ENCODE peak calls at places on chromosomes 2 and 18, in four cellular contexts. One of them, this sample, is unnamed.

GRCh38 chr2:46439582-46439981 is 39.8 kb upstream of the TMEM247 start:
- DNase-seq in stimulated activated CD4-positive, alpha-beta T cell treated with anti-CD3 and anti-CD28 coated beads, Interleukin-4, amount 100 ng/mL, for 48 hours: no peak
- DNase-seq in posterior cingulate gyrus: no peak
- DNase-seq in KG1: no peak
- DNase-seq in this sample: no peak

GRCh38 chr2:30136729-30137444 is 9.9 kb upstream of the YPEL5 start:
- DNase-seq in stimulated activated CD4-positive, alpha-beta T cell treated with anti-CD3 and anti-CD28 coated beads, Interleukin-4, amount 100 ng/mL, for 48 hours: no peak
- DNase-seq in posterior cingulate gyrus: no peak
- DNase-seq in KG1: no peak
- DNase-seq in this sample: no peak

GRCh38 chr2:129361688-129362087 is 617.8 kb upstream of the RAB6C start:
- DNase-seq in stimulated activated CD4-positive, alpha-beta T cell treated with anti-CD3 and anti-CD28 coated beads, Interleukin-4, amount 100 ng/mL, for 48 hours: no peak
- DNase-seq in posterior cingulate gyrus: no peak
- DNase-seq in KG1: no peak
- DNase-seq in this sample: no peak

GRCh38 chr2:101521497-101521896 is 46.6 kb upstream of the RFX8 start:
- DNase-seq in stimulated activated CD4-positive, alpha-beta T cell treated with anti-CD3 and anti-CD28 coated beads, Interleukin-4, amount 100 ng/mL, for 48 hours: no peak
- DNase-seq in posterior cingulate gyrus: no peak
- DNase-seq in KG1: no peak
- DNase-seq in this sample: peak; percentile 22

GRCh38 chr18:39772155-39772919 is 2182.7 kb upstream of the PIK3C3 start:
- DNase-seq in stimulated activated CD4-positive, alpha-beta T cell treated with anti-CD3 and anti-CD28 coated beads, Interleukin-4, amount 100 ng/mL, for 48 hours: no peak
- DNase-seq in posterior cingulate gyrus: no peak
- DNase-seq in KG1: no peak
- DNase-seq in this sample: no peak

GRCh38 chr2:164314148-164314547 is 307.1 kb downstream of the GRB14 start:
- DNase-seq in stimulated activated CD4-positive, alpha-beta T cell treated with anti-CD3 and anti-CD28 coated beads, Interleukin-4, amount 100 ng/mL, for 48 hours: no peak
- DNase-seq in posterior cingulate gyrus: no peak
- DNase-seq in KG1: no peak
- DNase-seq in this sample: no peak

GRCh38 chr2:216002693-216003092 is 10.7 kb downstream of the MREG start:
- DNase-seq in stimulated activated CD4-positive, alpha-beta T cell treated with anti-CD3 and anti-CD28 coated beads, Interleukin-4, amount 100 ng/mL, for 48 hours: no peak
- DNase-seq in posterior cingulate gyrus: no peak
- DNase-seq in KG1: no peak
- DNase-seq in this sample: no peak

GRCh38 chr18:41025666-41026065 is 929.4 kb upstream of the PIK3C3 start:
- DNase-seq in stimulated activated CD4-positive, alpha-beta T cell treated with anti-CD3 and anti-CD28 coated beads, Interleukin-4, amount 100 ng/mL, for 48 hours: no peak
- DNase-seq in posterior cingulate gyrus: no peak
- DNase-seq in KG1: no peak
- DNase-seq in this sample: no peak

GRCh38 chr2:190887089-190887488 is 6.5 kb downstream of the GLS start:
- DNase-seq in stimulated activated CD4-positive, alpha-beta T cell treated with anti-CD3 and anti-CD28 coated beads, Interleukin-4, amount 100 ng/mL, for 48 hours: no peak
- DNase-seq in posterior cingulate gyrus: no peak
- DNase-seq in KG1: no peak
- DNase-seq in this sample: no peak

GRCh38 chr2:191867507-191867847 is 20.6 kb upstream of the CAVIN2 start:
- DNase-seq in stimulated activated CD4-positive, alpha-beta T cell treated with anti-CD3 and anti-CD28 coated beads, Interleukin-4, amount 100 ng/mL, for 48 hours: no peak
- DNase-seq in posterior cingulate gyrus: no peak
- DNase-seq in KG1: no peak
- DNase-seq in this sample: no peak

GRCh38 chr2:172712251-172712650 is 23.4 kb upstream of the RAPGEF4 start:
- DNase-seq in stimulated activated CD4-positive, alpha-beta T cell treated with anti-CD3 and anti-CD28 coated beads, Interleukin-4, amount 100 ng/mL, for 48 hours: no peak
- DNase-seq in posterior cingulate gyrus: no peak
- DNase-seq in KG1: no peak
- DNase-seq in this sample: no peak

GRCh38 chr2:173448938-173449471 is 94.3 kb downstream of the CDCA7 start:
- DNase-seq in stimulated activated CD4-positive, alpha-beta T cell treated with anti-CD3 and anti-CD28 coated beads, Interleukin-4, amount 100 ng/mL, for 48 hours: peak; percentile 47
- DNase-seq in posterior cingulate gyrus: no peak
- DNase-seq in KG1: peak; percentile 4
- DNase-seq in this sample: peak; percentile 61

GRCh38 chr2:128322651-128323491 is 4.2 kb upstream of the HS6ST1 start:
- DNase-seq in stimulated activated CD4-positive, alpha-beta T cell treated with anti-CD3 and anti-CD28 coated beads, Interleukin-4, amount 100 ng/mL, for 48 hours: no peak
- DNase-seq in posterior cingulate gyrus: no peak
- DNase-seq in KG1: no peak
- DNase-seq in this sample: peak; percentile 3

GRCh38 chr18:46028536-46028891 is 43.5 kb downstream of the PSTPIP2 start:
- DNase-seq in stimulated activated CD4-positive, alpha-beta T cell treated with anti-CD3 and anti-CD28 coated beads, Interleukin-4, amount 100 ng/mL, for 48 hours: no peak
- DNase-seq in posterior cingulate gyrus: no peak
- DNase-seq in KG1: no peak
- DNase-seq in this sample: no peak

GRCh38 chr2:44668336-44668735 is 273.2 kb upstream of the SIX3 start:
- DNase-seq in stimulated activated CD4-positive, alpha-beta T cell treated with anti-CD3 and anti-CD28 coated beads, Interleukin-4, amount 100 ng/mL, for 48 hours: no peak
- DNase-seq in posterior cingulate gyrus: no peak
- DNase-seq in KG1: no peak
- DNase-seq in this sample: no peak

GRCh38 chr2:36912692-36913091 is 53.6 kb downstream of the STRN start:
- DNase-seq in stimulated activated CD4-positive, alpha-beta T cell treated with anti-CD3 and anti-CD28 coated beads, Interleukin-4, amount 100 ng/mL, for 48 hours: no peak
- DNase-seq in posterior cingulate gyrus: no peak
- DNase-seq in KG1: no peak
- DNase-seq in this sample: no peak

GRCh38 chr2:3476386-3477033 is 42.8 kb downstream of the ADI1 start:
- DNase-seq in stimulated activated CD4-positive, alpha-beta T cell treated with anti-CD3 and anti-CD28 coated beads, Interleukin-4, amount 100 ng/mL, for 48 hours: no peak
- DNase-seq in posterior cingulate gyrus: peak; percentile 45
- DNase-seq in KG1: no peak
- DNase-seq in this sample: no peak

GRCh38 chr2:170713280-170714155 is 1.6 kb upstream of the SP5 start:
- DNase-seq in stimulated activated CD4-positive, alpha-beta T cell treated with anti-CD3 and anti-CD28 coated beads, Interleukin-4, amount 100 ng/mL, for 48 hours: no peak
- DNase-seq in posterior cingulate gyrus: no peak
- DNase-seq in KG1: no peak
- DNase-seq in this sample: no peak

GRCh38 chr2:240237609-240238151 is 97.2 kb upstream of the OTOS start:
- DNase-seq in stimulated activated CD4-positive, alpha-beta T cell treated with anti-CD3 and anti-CD28 coated beads, Interleukin-4, amount 100 ng/mL, for 48 hours: no peak
- DNase-seq in posterior cingulate gyrus: no peak
- DNase-seq in KG1: no peak
- DNase-seq in this sample: no peak

GRCh38 chr2:215554689-215555088 is 118.8 kb upstream of the FN1 start:
- DNase-seq in stimulated activated CD4-positive, alpha-beta T cell treated with anti-CD3 and anti-CD28 coated beads, Interleukin-4, amount 100 ng/mL, for 48 hours: no peak
- DNase-seq in posterior cingulate gyrus: no peak
- DNase-seq in KG1: no peak
- DNase-seq in this sample: no peak

GRCh38 chr2:96156926-96157648 is 11.8 kb upstream of the DUSP2 start:
- DNase-seq in stimulated activated CD4-positive, alpha-beta T cell treated with anti-CD3 and anti-CD28 coated beads, Interleukin-4, amount 100 ng/mL, for 48 hours: no peak
- DNase-seq in posterior cingulate gyrus: no peak
- DNase-seq in KG1: no peak
- DNase-seq in this sample: no peak

GRCh38 chr2:85194780-85195480 is 61.7 kb downstream of the TCF7L1 start:
- DNase-seq in stimulated activated CD4-positive, alpha-beta T cell treated with anti-CD3 and anti-CD28 coated beads, Interleukin-4, amount 100 ng/mL, for 48 hours: no peak
- DNase-seq in posterior cingulate gyrus: no peak
- DNase-seq in KG1: no peak
- DNase-seq in this sample: no peak

GRCh38 chr2:197889041-197889440 is 84.6 kb downstream of the PLCL1 start:
- DNase-seq in stimulated activated CD4-positive, alpha-beta T cell treated with anti-CD3 and anti-CD28 coated beads, Interleukin-4, amount 100 ng/mL, for 48 hours: no peak
- DNase-seq in posterior cingulate gyrus: no peak
- DNase-seq in KG1: peak; percentile 27
- DNase-seq in this sample: no peak

GRCh38 chr2:95316466-95317122 is 19.4 kb downstream of the KCNIP3 start:
- DNase-seq in stimulated activated CD4-positive, alpha-beta T cell treated with anti-CD3 and anti-CD28 coated beads, Interleukin-4, amount 100 ng/mL, for 48 hours: no peak
- DNase-seq in posterior cingulate gyrus: no peak
- DNase-seq in KG1: no peak
- DNase-seq in this sample: no peak

GRCh38 chr2:141906673-141907072 is 224.1 kb downstream of the LRP1B start:
- DNase-seq in stimulated activated CD4-positive, alpha-beta T cell treated with anti-CD3 and anti-CD28 coated beads, Interleukin-4, amount 100 ng/mL, for 48 hours: no peak
- DNase-seq in posterior cingulate gyrus: no peak
- DNase-seq in KG1: no peak
- DNase-seq in this sample: no peak

GRCh38 chr18:32877371-32877770 is 104.5 kb upstream of the KLHL14 start:
- DNase-seq in stimulated activated CD4-positive, alpha-beta T cell treated with anti-CD3 and anti-CD28 coated beads, Interleukin-4, amount 100 ng/mL, for 48 hours: no peak
- DNase-seq in posterior cingulate gyrus: no peak
- DNase-seq in KG1: no peak
- DNase-seq in this sample: no peak

GRCh38 chr2:170715062-170715931 is at the start of gene SP5:
- DNase-seq in stimulated activated CD4-positive, alpha-beta T cell treated with anti-CD3 and anti-CD28 coated beads, Interleukin-4, amount 100 ng/mL, for 48 hours: no peak
- DNase-seq in posterior cingulate gyrus: no peak
- DNase-seq in KG1: no peak
- DNase-seq in this sample: peak; percentile 72

GRCh38 chr2:161992526-161992925 is 81.5 kb downstream of the DPP4 start:
- DNase-seq in stimulated activated CD4-positive, alpha-beta T cell treated with anti-CD3 and anti-CD28 coated beads, Interleukin-4, amount 100 ng/mL, for 48 hours: peak; percentile 24
- DNase-seq in posterior cingulate gyrus: no peak
- DNase-seq in KG1: peak; percentile 48
- DNase-seq in this sample: peak; percentile 29

GRCh38 chr2:191637182-191638078 is 40.5 kb upstream of the NABP1 start:
- DNase-seq in stimulated activated CD4-positive, alpha-beta T cell treated with anti-CD3 and anti-CD28 coated beads, Interleukin-4, amount 100 ng/mL, for 48 hours: no peak
- DNase-seq in posterior cingulate gyrus: no peak
- DNase-seq in KG1: no peak
- DNase-seq in this sample: no peak

GRCh38 chr2:48519608-48520007 is 10.3 kb upstream of the STON1 start:
- DNase-seq in stimulated activated CD4-positive, alpha-beta T cell treated with anti-CD3 and anti-CD28 coated beads, Interleukin-4, amount 100 ng/mL, for 48 hours: no peak
- DNase-seq in posterior cingulate gyrus: no peak
- DNase-seq in KG1: no peak
- DNase-seq in this sample: no peak

GRCh38 chr18:31610841-31611240 is 19.2 kb downstream of the TTR start:
- DNase-seq in stimulated activated CD4-positive, alpha-beta T cell treated with anti-CD3 and anti-CD28 coated beads, Interleukin-4, amount 100 ng/mL, for 48 hours: no peak
- DNase-seq in posterior cingulate gyrus: no peak
- DNase-seq in KG1: no peak
- DNase-seq in this sample: no peak

GRCh38 chr2:11829324-11829946 is 83.0 kb downstream of the LPIN1 start:
- DNase-seq in stimulated activated CD4-positive, alpha-beta T cell treated with anti-CD3 and anti-CD28 coated beads, Interleukin-4, amount 100 ng/mL, for 48 hours: peak; percentile 49
- DNase-seq in posterior cingulate gyrus: peak; percentile 70
- DNase-seq in KG1: peak; percentile 49
- DNase-seq in this sample: no peak

GRCh38 chr2:234203135-234203984 is 152.9 kb downstream of the SPP2 start:
- DNase-seq in stimulated activated CD4-positive, alpha-beta T cell treated with anti-CD3 and anti-CD28 coated beads, Interleukin-4, amount 100 ng/mL, for 48 hours: no peak
- DNase-seq in posterior cingulate gyrus: no peak
- DNase-seq in KG1: no peak
- DNase-seq in this sample: no peak

GRCh38 chr18:61196745-61197144 is 136.5 kb upstream of the CDH20 start:
- DNase-seq in stimulated activated CD4-positive, alpha-beta T cell treated with anti-CD3 and anti-CD28 coated beads, Interleukin-4, amount 100 ng/mL, for 48 hours: no peak
- DNase-seq in posterior cingulate gyrus: no peak
- DNase-seq in KG1: no peak
- DNase-seq in this sample: no peak

GRCh38 chr2:25078171-25079049 is 36.5 kb downstream of the EFR3B start:
- DNase-seq in stimulated activated CD4-positive, alpha-beta T cell treated with anti-CD3 and anti-CD28 coated beads, Interleukin-4, amount 100 ng/mL, for 48 hours: no peak
- DNase-seq in posterior cingulate gyrus: no peak
- DNase-seq in KG1: no peak
- DNase-seq in this sample: no peak

GRCh38 chr2:72204782-72205545 is 57.3 kb upstream of the CYP26B1 start:
- DNase-seq in stimulated activated CD4-positive, alpha-beta T cell treated with anti-CD3 and anti-CD28 coated beads, Interleukin-4, amount 100 ng/mL, for 48 hours: no peak
- DNase-seq in posterior cingulate gyrus: no peak
- DNase-seq in KG1: peak; percentile 35
- DNase-seq in this sample: no peak

GRCh38 chr2:165462433-165462832 is 7.1 kb upstream of the CSRNP3 start:
- DNase-seq in stimulated activated CD4-positive, alpha-beta T cell treated with anti-CD3 and anti-CD28 coated beads, Interleukin-4, amount 100 ng/mL, for 48 hours: no peak
- DNase-seq in posterior cingulate gyrus: no peak
- DNase-seq in KG1: no peak
- DNase-seq in this sample: no peak

GRCh38 chr18:48790226-48790863 is 160.4 kb downstream of the SMAD7 start:
- DNase-seq in stimulated activated CD4-positive, alpha-beta T cell treated with anti-CD3 and anti-CD28 coated beads, Interleukin-4, amount 100 ng/mL, for 48 hours: no peak
- DNase-seq in posterior cingulate gyrus: no peak
- DNase-seq in KG1: no peak
- DNase-seq in this sample: no peak

GRCh38 chr2:19682493-19682892 is 219.3 kb downstream of the TTC32 start:
- DNase-seq in stimulated activated CD4-positive, alpha-beta T cell treated with anti-CD3 and anti-CD28 coated beads, Interleukin-4, amount 100 ng/mL, for 48 hours: no peak
- DNase-seq in posterior cingulate gyrus: no peak
- DNase-seq in KG1: no peak
- DNase-seq in this sample: no peak

GRCh38 chr2:135163306-135163705 is 111.2 kb downstream of the RAB3GAP1 start:
- DNase-seq in stimulated activated CD4-positive, alpha-beta T cell treated with anti-CD3 and anti-CD28 coated beads, Interleukin-4, amount 100 ng/mL, for 48 hours: no peak
- DNase-seq in posterior cingulate gyrus: no peak
- DNase-seq in KG1: no peak
- DNase-seq in this sample: no peak

This sample was measured in stimulated activated effector memory CD8-positive, alpha-beta T cell treated with anti-CD3 and anti-CD28 coated beads, Interleukin-12 subunit alpha, Interleukin-12 subunit beta, amount 100 ng/mL, for 72 hours.